ENCODE peak calls at places on chromosomes 1 and 21, in six cellular contexts. R, K, G, F, Z and B are unnamed samples.

GRCh38 chr1:244904119-244904518 is 39.8 kb upstream of the HNRNPU start:
- DNase-seq in R (no peak), K (no peak), G (no peak), F (no peak), Z (no peak), B (no peak)

GRCh38 chr1:1204425-1204920 is 1.9 kb downstream of the TNFRSF18 start:
- DNase-seq in R (no peak), K (no peak), G (no peak), F (no peak), Z (no peak), B (no peak)

GRCh38 chr1:83850849-83851248 is 148.1 kb downstream of the TTLL7 start:
- DNase-seq in R (no peak), K (no peak), G (no peak), F (no peak), Z (no peak), B (no peak)

GRCh38 chr1:63487336-63488065 is 35.5 kb downstream of the ITGB3BP start:
- DNase-seq in R (no peak), K (no peak), G (peak; percentile 60), F (no peak), Z (no peak), B (peak; percentile 8)

GRCh38 chr1:100362821-100363466 is 10.6 kb downstream of the CDC14A start:
- DNase-seq in R (no peak), K (no peak), G (no peak), F (peak; percentile 89), Z (no peak), B (no peak)

GRCh38 chr1:183075861-183076260 is 52.6 kb downstream of the LAMC1 start:
- DNase-seq in R (no peak), K (no peak), G (no peak), F (no peak), Z (no peak), B (no peak)

GRCh38 chr1:227545361-227545760 is 18.0 kb upstream of the ZNF678 start:
- DNase-seq in R (no peak), K (no peak), G (no peak), F (no peak), Z (no peak), B (peak; percentile 19)

GRCh38 chr1:226671268-226671667 is 67.8 kb downstream of the ITPKB start:
- DNase-seq in R (no peak), K (no peak), G (no peak), F (peak; percentile 83), Z (no peak), B (no peak)

GRCh38 chr1:65425697-65426096 is 5.2 kb downstream of the LEPR start:
- DNase-seq in R (no peak), K (no peak), G (peak; percentile 95), F (no peak), Z (no peak), B (no peak)

GRCh38 chr21:42570841-42571387 is 57.3 kb downstream of the SLC37A1 start:
- DNase-seq in R (no peak), K (no peak), G (no peak), F (peak; percentile 77), Z (peak; percentile 41), B (peak; percentile 23)

GRCh38 chr1:154567386-154568164 is at the start of gene CHRNB2:
- DNase-seq in R (peak; percentile 74), K (peak; percentile 79), G (peak; percentile 41), F (peak; percentile 53), Z (no peak), B (peak; percentile 83)

GRCh38 chr1:205319081-205320018 is 2.2 kb downstream of the NUAK2 start:
- DNase-seq in R (peak; percentile 6), K (peak; percentile 14), G (peak; percentile 83), F (peak; percentile 22), Z (peak; percentile 81), B (peak; percentile 83)

GRCh38 chr21:26385721-26386120 is 187.4 kb downstream of the CYYR1 start:
- DNase-seq in R (no peak), K (no peak), G (peak; percentile 39), F (no peak), Z (no peak), B (no peak)

GRCh38 chr1:18118078-18118477 is 10.5 kb downstream of the IGSF21 start:
- DNase-seq in R (no peak), K (peak; percentile 21), G (no peak), F (no peak), Z (no peak), B (no peak)

GRCh38 chr1:228378453-228379164 is 28.0 kb downstream of the TRIM11 start:
- DNase-seq in R (peak; percentile 36), K (no peak), G (peak; percentile 68), F (peak; percentile 50), Z (peak; percentile 83), B (peak; percentile 52)

GRCh38 chr1:2539312-2539907 is 9.3 kb upstream of the HES5 start:
- DNase-seq in R (no peak), K (no peak), G (no peak), F (no peak), Z (no peak), B (no peak)